ENCODE peak calls at places on chromosomes 12 and 14, in six cellular contexts. D, V, E, N, S and M are unnamed samples.

GRCh38 chr12:119157528-119157927 is 21.2 kb upstream of the HSPB8 start:
- DNase-seq in D (no peak), V (no peak), E (peak), N (no peak), S (no peak), M (no peak)

GRCh38 chr14:104885973-104886689 is 21.1 kb downstream of the CEP170B start:
- DNase-seq in D (no peak), V (no peak), E (no peak), N (no peak), S (no peak), M (no peak)

GRCh38 chr14:53226553-53226952 is 73.4 kb upstream of the DDHD1 start:
- DNase-seq in D (no peak), V (no peak), E (peak), N (no peak), S (no peak), M (no peak)

GRCh38 chr12:101939856-101940265 is 62.5 kb downstream of the DRAM1 start:
- DNase-seq in D (peak), V (peak), E (peak), N (peak), S (peak), M (no peak)

GRCh38 chr14:91274796-91275195 is 30.3 kb upstream of the GPR68 start:
- DNase-seq in D (no peak), V (no peak), E (no peak), N (no peak), S (no peak), M (no peak)

GRCh38 chr14:32697704-32698103 is 241.0 kb upstream of the NPAS3 start:
- DNase-seq in D (no peak), V (no peak), E (no peak), N (no peak), S (peak), M (no peak)

GRCh38 chr14:49770212-49770817 is 2.4 kb downstream of the KLHDC2 start:
- DNase-seq in D (no peak), V (no peak), E (no peak), N (peak), S (no peak), M (peak)

GRCh38 chr12:52956987-52957386 is 8.1 kb downstream of the KRT18 start:
- DNase-seq in D (peak), V (no peak), E (no peak), N (no peak), S (peak), M (no peak)

GRCh38 chr14:37844614-37845013 is 249.2 kb downstream of the TTC6 start:
- DNase-seq in D (no peak), V (no peak), E (no peak), N (no peak), S (no peak), M (no peak)

GRCh38 chr12:89567691-89568239 is 41.9 kb upstream of the POC1B start:
- DNase-seq in D (no peak), V (no peak), E (no peak), N (no peak), S (no peak), M (no peak)

GRCh38 chr14:85731198-85731597 is 201.3 kb downstream of the FLRT2 start:
- DNase-seq in D (no peak), V (no peak), E (peak), N (no peak), S (peak), M (no peak)